ENCODE peak calls at places on chromosomes 13 and 19, in six cellular contexts. U, P, Y, M, D and E are unnamed samples.

GRCh38 chr19:2270157-2270571 is 11.8 kb downstream of the PEAK3 start:
- DNase-seq in P (no peak), Y (no peak), M (no peak), D (no peak), U (no peak), E (no peak)

GRCh38 chr19:32876919-32877285 is 7.3 kb upstream of the SLC7A9 start:
- DNase-seq in U (no peak), Y (no peak), D (no peak), P (no peak), M (peak), E (no peak)

GRCh38 chr13:40975441-40975840 is 43.7 kb downstream of the ELF1 start:
- DNase-seq in U (no peak), D (no peak), Y (no peak), M (peak), P (no peak), E (no peak)

GRCh38 chr19:14002571-14003278 is 3.4 kb downstream of the RFX1 start:
- DNase-seq in P (no peak), D (no peak), M (no peak), U (no peak), Y (no peak), E (no peak)

GRCh38 chr19:13033244-13033643 is 38.0 kb downstream of the NFIX start:
- DNase-seq in M (no peak), P (no peak), Y (no peak), U (no peak), D (no peak), E (no peak)

GRCh38 chr13:20550799-20551198 is 16.2 kb upstream of the IFT88 start:
- DNase-seq in Y (no peak), D (no peak), M (no peak), P (no peak), U (no peak), E (no peak)

GRCh38 chr13:60099631-60100420 is 63.9 kb downstream of the DIAPH3 start:
- DNase-seq in P (no peak), D (no peak), U (no peak), M (no peak), Y (no peak), E (no peak)

GRCh38 chr13:74061939-74062595 is 72.1 kb downstream of the KLF12 start:
- DNase-seq in U (no peak), D (no peak), Y (no peak), P (peak), M (no peak), E (no peak)

GRCh38 chr13:110396913-110397379 is 89.9 kb downstream of the COL4A2 start:
- DNase-seq in U (peak), Y (peak), P (peak), M (peak), D (no peak), E (peak)

GRCh38 chr13:67308004-67308772 is 78.1 kb upstream of the PCDH9 start:
- DNase-seq in D (no peak), P (no peak), M (peak), Y (no peak), U (no peak), E (no peak)

GRCh38 chr13:111256946-111257345 is 63.5 kb upstream of the TEX29 start:
- DNase-seq in U (no peak), P (no peak), D (no peak), M (no peak), Y (no peak), E (no peak)

GRCh38 chr13:112330479-112331407 is 45.4 kb upstream of the SPACA7 start:
- DNase-seq in U (no peak), D (peak), M (no peak), Y (no peak), P (no peak), E (no peak)

GRCh38 chr19:3881272-3882040 is 971 bp downstream of the ATCAY start:
- DNase-seq in M (no peak), P (no peak), Y (no peak), U (no peak), D (peak), E (no peak)

GRCh38 chr19:2015611-2015950 is at the start of gene BTBD2:
- DNase-seq in M (no peak), P (peak), U (peak), Y (no peak), D (peak), E (no peak)

GRCh38 chr13:25037057-25037813 is 58.7 kb upstream of the PABPC3 start:
- DNase-seq in M (peak), Y (no peak), D (peak), P (peak), U (peak), E (no peak)

GRCh38 chr19:45595814-45596213 is 6.2 kb downstream of the GPR4 start:
- DNase-seq in P (peak), U (no peak), M (peak), D (no peak), Y (no peak), E (no peak)

GRCh38 chr13:30796132-30796832 is 60.9 kb downstream of the ALOX5AP start:
- DNase-seq in U (no peak), D (no peak), Y (peak), M (peak), P (peak), E (no peak)

GRCh38 chr19:10968527-10969081 is 7.8 kb downstream of the SMARCA4 start:
- DNase-seq in M (no peak), U (no peak), P (no peak), D (no peak), Y (no peak), E (no peak)

GRCh38 chr13:101209206-101209893 is 207.0 kb downstream of the NALCN start:
- DNase-seq in M (no peak), D (no peak), U (no peak), P (no peak), Y (no peak), E (no peak)

GRCh38 chr13:105410602-105411001 is 1124.9 kb downstream of the EFNB2 start:
- DNase-seq in P (peak), Y (peak), M (peak), U (peak), D (peak), E (no peak)

GRCh38 chr13:35549481-35549880 is 73.0 kb upstream of the MAB21L1 start:
- DNase-seq in M (peak), U (no peak), Y (no peak), D (no peak), P (peak), E (no peak)

GRCh38 chr19:18785179-18786124 is 5.7 kb downstream of the COMP start:
- DNase-seq in P (peak), Y (no peak), D (peak), M (peak), U (peak), E (no peak)

GRCh38 chr13:114151565-114152284 is 19.3 kb upstream of the RASA3 start:
- DNase-seq in P (peak), M (peak), U (peak), Y (peak), D (no peak), E (peak)

GRCh38 chr13:30551194-30551593 is 66.5 kb upstream of the USPL1 start:
- DNase-seq in D (peak), Y (no peak), U (no peak), M (no peak), P (peak), E (no peak)

GRCh38 chr19:45402469-45403070 is 2.3 kb downstream of the PPP1R13L start:
- DNase-seq in M (no peak), P (no peak), U (peak), D (peak), Y (peak), E (no peak)

GRCh38 chr19:14004619-14005380 is 1.3 kb downstream of the RFX1 start:
- DNase-seq in P (no peak), M (no peak), Y (peak), D (no peak), U (peak), E (peak)

GRCh38 chr13:49063526-49063925 is 87.8 kb downstream of the FNDC3A start:
- DNase-seq in D (no peak), Y (no peak), P (no peak), U (no peak), M (peak), E (no peak)

GRCh38 chr13:35857769-35858168 is 273.4 kb downstream of the DCLK1 start:
- DNase-seq in P (no peak), U (no peak), Y (no peak), D (peak), M (no peak), E (no peak)

GRCh38 chr13:111449041-111449440 is 128.6 kb downstream of the TEX29 start:
- DNase-seq in Y (peak), M (no peak), D (no peak), P (no peak), U (no peak), E (no peak)

GRCh38 chr13:75685239-75685697 is 49.1 kb downstream of the LMO7 start:
- DNase-seq in Y (peak), U (no peak), P (peak), D (peak), M (peak), E (no peak)

GRCh38 chr19:48543121-48543710 is 8.8 kb upstream of the SULT2B1 start:
- DNase-seq in U (peak), P (peak), M (peak), D (peak), Y (peak), E (no peak)

GRCh38 chr19:46629546-46630025 is 4.7 kb upstream of the PTGIR start:
- DNase-seq in P (peak), Y (no peak), M (no peak), U (peak), D (no peak), E (no peak)

GRCh38 chr19:1725100-1726064 is 27.9 kb upstream of the ONECUT3 start:
- DNase-seq in P (peak), Y (no peak), U (peak), D (peak), M (no peak), E (no peak)

DNA sequence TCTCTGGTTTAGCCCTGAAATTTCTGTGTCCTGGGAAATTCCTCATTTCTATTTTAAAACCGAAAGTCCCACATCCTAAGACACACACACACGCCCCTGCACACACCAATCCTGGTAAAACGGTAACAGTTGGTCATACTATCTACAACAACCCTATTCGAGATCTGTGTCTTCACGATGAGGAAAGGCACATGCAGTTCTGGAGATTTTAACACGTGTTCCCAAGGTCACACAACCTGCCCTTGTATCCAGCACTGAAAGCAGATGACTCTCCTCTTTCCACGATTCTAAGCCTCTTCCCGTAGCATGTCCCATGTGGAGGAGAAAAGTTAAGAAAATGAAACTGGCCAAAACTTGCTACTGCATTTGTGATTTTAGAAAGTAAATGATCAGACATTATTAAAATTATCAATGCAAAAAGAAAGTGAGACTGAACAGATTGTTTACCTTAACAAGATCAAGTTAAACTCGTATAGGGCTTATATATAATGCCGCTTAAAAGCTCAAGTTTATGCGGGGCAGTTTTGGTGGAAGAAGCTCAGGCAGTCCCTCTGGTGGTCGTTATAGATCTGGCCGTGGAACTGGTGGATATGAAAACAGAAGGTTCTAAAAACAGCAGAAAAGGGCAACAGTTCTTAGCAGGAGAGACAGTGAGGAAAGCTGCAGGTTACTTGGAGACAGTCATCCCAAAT is 32.7 kb downstream of the VSTM1 start:
- DNase-seq in U (no peak), D (peak), Y (no peak), P (peak), M (no peak), E (no peak)
- H3K4me3 ChIP-seq in U (no peak), D (no peak), Y (peak), P (peak), M (no peak), E (no peak)

GRCh38 chr13:27381601-27382000 is 42.8 kb upstream of the GTF3A start:
- DNase-seq in Y (no peak), U (no peak), P (no peak), M (no peak), D (peak), E (no peak)

GRCh38 chr13:27383104-27383921 is 41.1 kb upstream of the GTF3A start:
- DNase-seq in U (no peak), P (no peak), D (peak), Y (no peak), M (no peak), E (no peak)

GRCh38 chr13:27379126-27379525 is 45.3 kb upstream of the GTF3A start:
- DNase-seq in P (no peak), Y (no peak), U (no peak), D (no peak), M (no peak), E (no peak)

GRCh38 chr13:27375686-27376326 is 48.6 kb upstream of the GTF3A start:
- DNase-seq in U (peak), Y (no peak), M (no peak), P (peak), D (peak), E (no peak)

GRCh38 chr13:27379694-27380596 is 44.5 kb upstream of the GTF3A start:
- DNase-seq in M (peak), Y (peak), D (peak), P (no peak), U (peak), E (no peak)
- TF ChIP-seq CTCF in M (peak), Y (no peak), D (peak), P (peak), U (no peak), E (peak)

DNA sequence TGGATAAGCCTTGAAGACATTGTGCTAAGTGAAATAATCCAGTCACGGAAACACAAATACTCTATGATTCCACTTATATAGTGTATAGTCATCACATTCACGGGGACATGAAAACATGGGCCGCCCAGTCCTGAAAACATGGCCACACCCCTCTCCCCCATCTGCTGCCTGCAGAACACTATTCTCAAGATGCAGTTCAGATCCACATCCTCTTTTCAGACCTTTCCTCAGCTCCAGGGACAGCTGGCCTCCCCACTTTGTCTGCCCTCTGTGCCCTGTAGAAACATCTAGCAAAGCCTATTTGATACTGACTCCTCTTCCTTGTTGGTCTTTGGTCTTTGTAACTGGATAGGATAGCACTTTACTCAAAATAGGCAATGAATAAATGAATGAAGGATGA is 8.3 kb downstream of the RFX2 start:
- DNase-seq in M (no peak), Y (no peak), U (no peak), P (no peak), D (no peak), E (no peak)
- H3K27ac ChIP-seq in M (no peak), Y (peak), U (no peak), P (no peak), D (no peak), E (no peak)

DNA sequence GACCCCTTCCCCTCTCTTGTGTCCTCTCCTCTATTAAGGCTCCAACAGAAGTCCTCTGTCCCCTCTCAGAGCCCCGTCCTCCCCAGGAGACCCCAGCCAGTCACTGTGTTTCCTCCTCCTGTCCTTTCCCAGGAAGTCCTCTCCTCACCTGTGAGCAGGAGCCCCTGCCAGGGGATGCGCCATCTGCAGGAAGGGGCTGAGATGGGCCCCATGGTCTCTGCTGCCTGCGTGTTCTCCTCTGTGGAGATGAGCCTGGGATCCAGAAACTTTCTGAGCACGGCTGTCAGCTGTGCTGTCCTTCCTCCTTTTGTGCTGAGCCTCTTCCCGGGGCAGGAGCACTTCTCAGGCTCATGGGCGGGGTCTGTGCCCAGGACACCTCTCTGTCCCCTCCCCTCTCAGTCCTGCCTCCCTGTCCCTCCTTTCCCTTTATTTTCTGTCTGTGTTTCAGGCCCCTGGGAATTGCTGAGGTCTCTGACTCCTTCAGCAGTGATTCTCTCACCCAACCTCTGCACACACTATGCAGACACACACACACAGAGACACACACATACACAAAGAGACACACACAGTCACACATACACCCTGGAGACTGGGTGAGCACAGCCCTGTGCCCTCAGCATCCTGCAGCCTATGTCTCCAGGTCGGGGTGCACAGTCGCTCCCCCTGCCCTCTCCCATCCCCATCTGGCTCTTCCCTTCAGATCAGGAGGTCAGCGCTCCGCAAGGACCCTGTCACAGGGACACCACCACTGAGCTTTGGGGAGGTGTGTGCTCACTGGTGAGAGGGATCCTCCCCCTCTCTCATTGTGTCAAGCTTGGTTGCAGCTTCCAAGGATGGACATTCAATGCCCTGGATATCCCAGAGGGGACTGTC is at the start of gene CEACAM8:
- DNase-seq in P (no peak), Y (no peak), U (no peak), M (no peak), D (peak), E (no peak)
- H3K4me3 ChIP-seq in P (no peak), Y (no peak), U (no peak), M (no peak), D (no peak), E (no peak)

GRCh38 chr13:43111887-43112400 is 88.6 kb downstream of the DNAJC15 start:
- DNase-seq in M (no peak), U (no peak), P (no peak), D (no peak), Y (no peak), E (no peak)

GRCh38 chr13:43119206-43119605 is 95.8 kb downstream of the DNAJC15 start:
- DNase-seq in M (no peak), D (no peak), Y (no peak), P (no peak), U (no peak), E (no peak)

GRCh38 chr13:43114504-43114903 is 91.1 kb downstream of the DNAJC15 start:
- DNase-seq in Y (no peak), M (no peak), U (no peak), P (no peak), D (no peak), E (no peak)

GRCh38 chr13:43113603-43114002 is 90.2 kb downstream of the DNAJC15 start:
- DNase-seq in M (no peak), D (no peak), Y (no peak), U (no peak), P (peak), E (no peak)

DNA sequence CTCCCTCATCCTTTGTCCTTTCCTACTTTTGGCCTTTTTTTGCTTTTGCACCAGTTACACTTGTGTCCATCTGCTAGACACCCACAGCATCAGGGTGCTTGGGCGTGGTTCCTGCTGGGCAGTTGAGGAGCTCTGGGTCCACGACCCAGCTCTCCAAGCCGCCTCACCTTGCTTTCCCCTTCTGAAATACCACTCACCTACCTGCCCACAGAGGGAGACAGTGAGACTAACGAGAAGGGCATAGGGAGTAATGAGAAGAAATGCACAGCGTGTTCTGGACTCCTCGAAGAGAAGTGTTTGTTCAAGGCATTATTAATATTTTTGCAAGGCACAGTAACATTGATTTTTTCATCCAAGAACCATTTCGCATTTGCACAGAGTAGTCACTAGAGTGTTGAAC is 92.9 kb downstream of the DNAJC15 start:
- DNase-seq in U (no peak), P (no peak), M (no peak), D (peak), Y (no peak), E (no peak)
- TF ChIP-seq CTCF in U (no peak), P (no peak), M (no peak), D (peak), Y (no peak), E (no peak)

DNA sequence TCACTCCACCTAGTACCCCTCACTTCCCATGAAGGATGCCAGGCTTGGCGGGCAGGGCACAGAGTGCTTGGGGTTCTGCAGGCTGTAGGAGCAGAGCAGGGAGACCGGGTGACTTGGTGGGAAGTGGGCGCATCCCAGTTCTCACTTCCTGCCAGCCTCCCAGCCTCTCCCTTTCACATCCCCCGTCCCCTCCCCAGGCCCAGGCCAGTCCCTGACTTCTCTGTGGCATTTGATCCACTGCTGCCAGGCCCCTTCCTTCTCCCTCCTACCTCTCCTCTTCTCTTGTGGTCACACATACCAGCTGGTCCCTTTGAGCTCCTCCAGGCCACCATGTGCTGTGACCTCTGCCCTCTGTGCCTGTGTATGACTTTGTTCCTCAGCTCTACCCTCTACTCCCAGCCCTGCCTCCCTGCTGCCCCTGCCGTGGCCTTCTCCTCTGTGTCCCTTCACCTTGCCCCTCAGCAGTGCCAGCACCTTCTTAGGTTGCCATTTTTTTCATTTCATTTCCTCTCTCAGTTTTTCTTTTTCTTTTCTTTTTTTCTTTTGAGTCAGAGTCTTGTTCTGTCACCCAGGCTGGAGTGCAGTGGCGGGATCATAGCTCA is 19.5 kb downstream of the MYO1F start:
- DNase-seq in U (no peak), P (no peak), D (no peak), M (no peak), Y (no peak), E (no peak)
- H3K27ac ChIP-seq in U (no peak), P (no peak), D (no peak), M (no peak), Y (no peak), E (no peak)

GRCh38 chr13:83880275-83881027 is 1.8 kb downstream of the SLITRK1 start:
- DNase-seq in P (no peak), Y (no peak), M (no peak), D (peak), U (no peak), E (no peak)
- H3K4me3 ChIP-seq in P (no peak), Y (peak), M (no peak), D (peak), U (no peak), E (peak)

GRCh38 chr13:78806457-78806856 is 147.5 kb upstream of the OBI1 start:
- DNase-seq in M (no peak), Y (no peak), D (peak), P (no peak), U (no peak), E (no peak)
- TF ChIP-seq CTCF in M (peak), Y (no peak), D (peak), P (peak), U (no peak), E (no peak)